ENCODE peak calls at places on chromosomes 5 and 9, in eight cellular contexts. A is psoas muscle; D is cerebellum; S is substantia nigra; Q is NCI-H2029 treated with DMSO at 0.1 percent for 48 hours; T is iris pigment epithelial cell; F is CD4-positive, alpha-beta memory T cell; V is NCI-H1436. W is an unnamed sample.

GRCh38 chr9:78539188-78539587 is 242.3 kb downstream of the PSAT1 start:
- DNase-seq in A (no peak), F (no peak), S (no peak), T (no peak), Q (no peak), D (no peak), V (no peak), W (no peak)

GRCh38 chr5:178483620-178484019 is 106.6 kb downstream of the COL23A1 start:
- DNase-seq in S (no peak), T (no peak), V (no peak), A (no peak), F (peak), Q (no peak), D (no peak), W (no peak)

GRCh38 chr9:137711678-137712105 is 92.9 kb downstream of the EHMT1 start:
- DNase-seq in F (no peak), D (no peak), S (no peak), V (no peak), A (no peak), Q (no peak), T (no peak), W (no peak)

GRCh38 chr5:9543266-9543925 is 2.5 kb downstream of the SEMA5A start:
- DNase-seq in S (no peak), T (no peak), Q (no peak), V (no peak), A (no peak), D (no peak), F (no peak), W (no peak)

GRCh38 chr5:147552897-147553296 is 43.0 kb upstream of the DPYSL3 start:
- DNase-seq in Q (no peak), A (no peak), V (no peak), F (no peak), T (no peak), D (no peak), S (no peak), W (no peak)

GRCh38 chr9:133119461-133120342 is 1.3 kb downstream of the RALGDS start:
- DNase-seq in D (peak), V (no peak), S (no peak), A (peak), F (no peak), Q (no peak), T (no peak), W (no peak)

GRCh38 chr5:64532657-64533056 is 26.8 kb downstream of the RGS7BP start:
- DNase-seq in D (no peak), F (no peak), V (no peak), A (no peak), S (no peak), Q (no peak), T (no peak), W (no peak)

GRCh38 chr5:84568171-84568570 is 183.5 kb upstream of the EDIL3 start:
- DNase-seq in T (no peak), F (no peak), D (no peak), S (no peak), Q (no peak), A (no peak), V (no peak), W (no peak)

GRCh38 chr5:58264276-58264675 is 195.6 kb downstream of the PLK2 start:
- DNase-seq in T (no peak), F (no peak), D (no peak), A (no peak), V (no peak), S (no peak), Q (no peak), W (no peak)

GRCh38 chr9:91711755-91712591 is 238.1 kb downstream of the ROR2 start:
- DNase-seq in T (peak), V (no peak), S (no peak), A (no peak), Q (no peak), F (peak), D (no peak), W (no peak)

GRCh38 chr5:8845316-8845715 is 700.6 kb downstream of the SEMA5A start:
- DNase-seq in S (no peak), Q (no peak), F (no peak), D (no peak), T (no peak), V (no peak), A (no peak), W (no peak)

GRCh38 chr9:18238254-18238653 is 235.7 kb upstream of the ADAMTSL1 start:
- DNase-seq in A (no peak), D (no peak), S (no peak), Q (no peak), F (no peak), V (no peak), T (peak), W (no peak)

GRCh38 chr5:126054593-126055347 is 368.4 kb upstream of the GRAMD2B start:
- DNase-seq in Q (no peak), D (no peak), A (no peak), S (no peak), T (no peak), F (no peak), V (peak), W (peak)

GRCh38 chr5:55072668-55073067 is 29.8 kb upstream of the GZMA start:
- DNase-seq in Q (no peak), T (peak), A (no peak), V (no peak), F (peak), D (no peak), S (no peak), W (no peak)

GRCh38 chr5:169494383-169495251 is 89.0 kb upstream of the SPDL1 start:
- DNase-seq in Q (no peak), F (no peak), V (no peak), D (no peak), S (no peak), A (no peak), T (no peak), W (no peak)

GRCh38 chr5:159324097-159324760 is 6.1 kb downstream of the IL12B start:
- DNase-seq in T (peak), F (no peak), D (no peak), S (no peak), Q (no peak), A (no peak), V (no peak), W (no peak)

GRCh38 chr5:160398806-160399205 is 1.0 kb downstream of the FAM200C start:
- DNase-seq in V (peak), T (peak), F (no peak), A (no peak), S (no peak), D (no peak), Q (no peak), W (no peak)

GRCh38 chr5:178477224-178478201 is 112.7 kb downstream of the COL23A1 start:
- DNase-seq in A (no peak), D (no peak), S (no peak), V (no peak), T (no peak), F (no peak), Q (no peak), W (no peak)

GRCh38 chr5:591746-592145 is 20.4 kb upstream of the CEP72 start:
- DNase-seq in Q (peak), S (no peak), A (no peak), T (no peak), D (no peak), F (no peak), V (peak), W (no peak)

GRCh38 chr5:16508730-16509531 is 43.3 kb upstream of the ZNF622 start:
- DNase-seq in A (peak), S (no peak), D (peak), T (no peak), F (no peak), Q (no peak), V (no peak), W (no peak)

GRCh38 chr5:71601222-71602026 is 14.3 kb downstream of the MCCC2 start:
- DNase-seq in T (peak), V (peak), D (no peak), Q (no peak), A (no peak), S (no peak), F (peak), W (no peak)

W was measured in NCI-H2227 treated with DMSO at 0.1 percent for 48 hours.